ENCODE peak calls at places on chromosomes 1 and 21, in ten cellular contexts. J, U, X, M, V, H, K, Y, I and G are unnamed samples.

GRCh38 chr1:2014726-2015382 is 4.3 kb upstream of the GABRD start:
- DNase-seq in V (no peak), M (no peak), H (no peak), U (no peak), X (no peak), I (no peak), J (no peak), K (no peak), Y (no peak), G (no peak)

GRCh38 chr1:40668769-40669525 is 3.5 kb upstream of the RIMS3 start:
- DNase-seq in V (peak), U (peak), K (peak), H (peak), X (peak), I (peak), M (peak), Y (no peak), J (peak), G (peak)

GRCh38 chr1:222644649-222645005 is 26.7 kb downstream of the MIA3 start:
- DNase-seq in I (no peak), H (no peak), K (no peak), M (no peak), Y (no peak), X (no peak), U (no peak), J (no peak), V (no peak), G (no peak)

GRCh38 chr1:236394016-236394481 is at the start of gene EDARADD:
- DNase-seq in X (no peak), M (no peak), K (no peak), U (no peak), H (no peak), V (no peak), I (no peak), J (no peak), Y (no peak), G (no peak)

GRCh38 chr1:177315270-177315669 is 144.5 kb downstream of the BRINP2 start:
- DNase-seq in U (no peak), I (no peak), Y (no peak), M (no peak), K (no peak), V (no peak), H (no peak), J (no peak), X (no peak), G (no peak)

GRCh38 chr1:223635236-223635635 is 30.3 kb downstream of the CAPN8 start:
- DNase-seq in V (no peak), J (no peak), K (no peak), U (no peak), Y (no peak), X (no peak), H (no peak), I (no peak), M (no peak), G (no peak)

GRCh38 chr1:245217853-245218608 is 63.2 kb downstream of the KIF26B start:
- DNase-seq in J (no peak), M (no peak), U (no peak), V (no peak), K (no peak), H (no peak), I (no peak), Y (no peak), X (no peak), G (no peak)

GRCh38 chr21:43861716-43862115 is 3.3 kb upstream of the AGPAT3 start:
- DNase-seq in K (no peak), Y (no peak), X (no peak), I (no peak), H (no peak), J (peak), M (no peak), U (no peak), V (no peak), G (peak)

GRCh38 chr1:42167611-42168396 is 3.3 kb upstream of the GUCA2A start:
- DNase-seq in J (no peak), M (no peak), Y (no peak), I (no peak), K (peak), X (no peak), U (no peak), H (no peak), V (no peak), G (no peak)

GRCh38 chr1:221435510-221435909 is 306.4 kb downstream of the DUSP10 start:
- DNase-seq in M (no peak), U (no peak), K (no peak), I (no peak), X (no peak), J (no peak), H (no peak), V (peak), Y (no peak), G (no peak)

GRCh38 chr21:41671859-41672542 is 94.9 kb downstream of the RIPK4 start:
- DNase-seq in X (peak), I (no peak), M (no peak), K (no peak), Y (no peak), V (no peak), J (peak), H (no peak), U (no peak), G (no peak)

GRCh38 chr1:34597877-34598514 is 156.9 kb upstream of the GJB5 start:
- DNase-seq in U (peak), X (no peak), H (peak), V (peak), M (peak), I (peak), K (peak), J (peak), Y (no peak), G (peak)

GRCh38 chr1:220818421-220819173 is 31.9 kb downstream of the MTARC1 start:
- DNase-seq in I (no peak), Y (no peak), U (no peak), M (no peak), X (no peak), V (no peak), K (peak), H (peak), J (no peak), G (no peak)

GRCh38 chr1:77395051-77395450 is 113.2 kb downstream of the AK5 start:
- DNase-seq in V (no peak), J (no peak), X (no peak), Y (no peak), M (no peak), I (no peak), H (no peak), U (no peak), K (no peak), G (no peak)

GRCh38 chr1:237756304-237756967 is 134.3 kb downstream of the ZP4 start:
- DNase-seq in J (no peak), M (no peak), I (no peak), U (no peak), X (no peak), H (no peak), K (no peak), V (no peak), Y (no peak), G (no peak)

DNA sequence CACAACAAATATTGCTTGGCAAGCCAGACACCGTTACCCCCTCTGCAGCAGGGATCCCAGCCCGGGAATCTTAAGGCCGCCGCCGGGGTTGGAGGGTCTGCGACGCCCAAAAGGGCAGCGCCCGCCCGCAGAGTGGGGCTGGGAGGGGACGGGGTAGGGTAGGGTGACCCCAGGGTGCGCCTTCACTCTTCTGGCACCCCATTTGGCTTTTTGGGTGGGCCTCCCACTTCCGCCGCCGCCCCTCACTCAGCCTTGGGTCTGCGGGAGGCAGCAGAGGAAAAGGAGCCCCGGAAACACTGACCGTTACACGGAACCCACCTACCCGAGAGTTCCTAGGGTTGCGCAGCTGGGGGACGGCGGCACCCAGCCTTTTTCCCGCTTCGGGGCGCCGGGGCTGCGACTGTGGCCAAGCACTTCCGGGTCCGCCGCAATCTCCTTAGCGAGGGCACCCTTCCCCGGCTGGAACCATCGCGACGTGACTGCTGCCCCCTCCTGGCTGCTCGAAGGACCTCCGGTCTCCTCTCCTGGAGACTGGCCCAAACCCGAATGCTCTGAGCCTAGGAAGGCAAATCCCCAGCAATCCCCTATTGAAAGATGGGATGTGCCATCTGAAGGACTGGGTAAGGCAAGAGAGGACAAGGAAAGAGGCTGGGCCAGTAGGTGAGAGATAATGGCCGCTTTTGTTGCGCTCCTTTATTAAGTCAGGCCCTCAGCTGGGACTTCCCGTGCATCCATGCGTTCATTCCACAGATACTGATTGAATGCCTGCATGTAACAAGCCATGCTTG is at the start of gene PIGC:
- DNase-seq in H (peak), I (peak), Y (peak), J (peak), V (peak), M (peak), U (peak), K (peak), X (peak), G (peak)
- TF ChIP-seq POLR2A in H (no peak), I (no peak), Y (no peak), J (no peak), V (no peak), M (no peak), U (no peak), K (peak), X (no peak), G (no peak)

GRCh38 chr1:20215716-20216115 is 29.4 kb upstream of the PLA2G2C start:
- DNase-seq in M (no peak), I (no peak), H (no peak), K (no peak), J (no peak), V (no peak), U (no peak), Y (no peak), X (no peak), G (no peak)

GRCh38 chr1:20212685-20213331 is 26.5 kb upstream of the PLA2G2C start:
- DNase-seq in J (peak), M (peak), U (peak), Y (no peak), K (peak), I (peak), V (peak), H (peak), X (peak), G (peak)

GRCh38 chr1:20212099-20212684 is 25.9 kb upstream of the PLA2G2C start:
- DNase-seq in J (no peak), M (no peak), V (no peak), X (no peak), H (no peak), Y (no peak), U (no peak), I (no peak), K (no peak), G (no peak)

GRCh38 chr1:20219991-20220390 is 33.7 kb upstream of the PLA2G2C start:
- DNase-seq in K (no peak), M (no peak), X (no peak), H (no peak), Y (no peak), V (no peak), I (no peak), J (no peak), U (no peak), G (no peak)

GRCh38 chr1:20216574-20216973 is 30.3 kb upstream of the PLA2G2C start:
- DNase-seq in V (peak), M (no peak), H (no peak), J (no peak), X (no peak), I (no peak), Y (no peak), K (peak), U (no peak), G (no peak)
- TF ChIP-seq CTCF in V (peak), M (no peak), H (peak), J (no peak), X (no peak), I (no peak), Y (no peak), K (no peak), U (peak), G (no peak)

GRCh38 chr21:45011911-45012660 is 62.3 kb upstream of the ADARB1 start:
- DNase-seq in U (no peak), K (peak), Y (no peak), H (peak), V (peak), J (peak), X (peak), I (no peak), M (no peak), G (no peak)
- TF ChIP-seq POLR2AphosphoS5 in U (no peak), K (no peak), Y (peak), H (no peak), V (no peak), J (no peak), X (no peak), I (no peak), M (no peak), G (no peak)

DNA sequence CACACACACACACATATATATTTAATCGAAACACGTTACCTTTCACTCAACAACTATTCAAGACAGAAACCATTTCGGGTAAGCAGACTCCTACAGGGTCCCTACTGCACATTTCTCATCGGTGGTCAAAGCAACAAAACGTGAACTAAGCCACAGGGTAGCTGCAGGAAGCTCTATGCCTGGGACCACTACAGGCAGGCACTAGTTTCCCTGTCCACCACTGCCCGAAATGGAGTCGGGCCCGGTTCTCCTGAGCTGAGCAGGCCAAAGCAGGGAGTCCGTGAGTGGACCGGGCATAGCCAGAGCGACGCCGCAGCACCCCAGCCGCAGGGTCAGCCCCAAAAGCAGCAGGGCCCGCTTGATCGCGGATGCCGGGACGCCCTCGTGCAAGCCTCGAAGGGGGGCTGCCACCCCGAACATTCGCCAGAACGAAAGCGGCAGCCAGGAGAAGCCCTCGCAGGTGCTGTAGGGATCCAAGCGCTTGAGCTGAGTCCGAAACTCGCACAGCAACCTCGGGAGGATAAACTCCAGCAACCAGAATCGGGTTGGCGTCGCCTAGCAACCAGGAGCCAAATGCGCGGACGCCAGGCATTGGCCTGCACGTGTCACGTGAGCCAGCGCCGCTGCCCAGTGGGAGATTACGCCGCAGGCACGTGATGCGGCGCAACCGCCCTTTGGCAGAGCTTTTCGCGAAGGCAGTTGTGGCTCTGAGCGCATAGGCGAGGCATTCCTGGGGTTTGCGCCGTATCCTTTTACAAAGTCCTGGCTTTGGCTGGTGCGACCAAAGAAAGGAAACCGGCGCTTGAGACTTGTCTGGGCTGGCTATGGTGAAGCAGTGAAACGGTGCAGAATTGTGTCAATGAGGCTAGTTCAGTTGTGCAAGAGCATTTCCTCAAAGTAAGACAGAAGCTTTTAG is 13.9 kb upstream of the DDI2 start:
- DNase-seq in M (peak), V (no peak), U (peak), I (peak), Y (peak), X (peak), J (peak), H (peak), K (peak), G (peak)
- TF ChIP-seq POLR2A in M (peak), V (no peak), U (peak), I (peak), Y (no peak), X (no peak), J (no peak), H (no peak), K (peak), G (no peak)